ENCODE peak calls at places on chromosome 14, in ten cellular contexts. O is stimulated activated CD4-positive, alpha-beta T cell treated with anti-CD3 and anti-CD28 coated beads, Interleukin-12 subunit alpha, Interleukin-12 subunit beta, amount 100 ng/mL, for 4 hours; Z is AG04450; L is CD8-positive, alpha-beta T cell; J is substantia nigra; K is anterior cingulate cortex; I is aorta; V is fibroblast of the aortic adventitia; X is HTR-8/SVneo; N is GM12865. E is an unnamed sample.

GRCh38 chr14:98194821-98195220 is 1077.2 kb downstream of the BCL11B start:
- DNase-seq in O (no peak), Z (no peak), L (no peak), J (no peak), K (no peak), I (no peak), V (no peak), X (no peak), N (no peak), E (no peak)

GRCh38 chr14:61616524-61617185 is 78.7 kb upstream of the HIF1A start:
- DNase-seq in O (no peak), Z (peak; percentile 59), L (no peak), J (no peak), K (no peak), I (no peak), V (peak; percentile 93), X (peak; percentile 80), N (no peak), E (peak; percentile 66)

GRCh38 chr14:64649383-64649998 is 54.7 kb upstream of the PLEKHG3 start:
- DNase-seq in O (no peak), Z (no peak), L (no peak), J (no peak), K (no peak), I (no peak), V (peak; percentile 27), X (no peak), N (no peak), E (peak; percentile 30)

GRCh38 chr14:73760598-73761586 is 46.7 kb upstream of the PNMA1 start:
- DNase-seq in O (no peak), Z (no peak), L (no peak), J (no peak), K (no peak), I (no peak), V (no peak), X (no peak), N (peak; percentile 35), E (no peak)

GRCh38 chr14:25909361-25909760 is 688.5 kb downstream of the NOVA1 start:
- DNase-seq in O (no peak), Z (no peak), L (no peak), J (no peak), K (no peak), I (no peak), V (no peak), X (no peak), N (no peak), E (no peak)

GRCh38 chr14:78633747-78634146 is 463.6 kb downstream of the NRXN3 start:
- DNase-seq in O (no peak), Z (no peak), L (no peak), J (no peak), K (no peak), I (no peak), V (no peak), X (no peak), N (no peak), E (no peak)

GRCh38 chr14:69045857-69046351 is 66.8 kb upstream of the ACTN1 start:
- DNase-seq in O (no peak), Z (no peak), L (no peak), J (no peak), K (no peak), I (no peak), V (peak; percentile 67), X (no peak), N (no peak), E (peak; percentile 18)

GRCh38 chr14:86799244-86799647 is 1193.7 kb downstream of the GALC start:
- DNase-seq in O (no peak), Z (peak; percentile 92), L (no peak), J (no peak), K (no peak), I (no peak), V (peak; percentile 99), X (peak; percentile 27), N (no peak), E (peak; percentile 93)

GRCh38 chr14:22987291-22987690 is 4.9 kb upstream of the AJUBA start:
- DNase-seq in O (no peak), Z (no peak), L (no peak), J (no peak), K (no peak), I (no peak), V (no peak), X (no peak), N (no peak), E (no peak)

GRCh38 chr14:91277546-91278382 is 33.3 kb upstream of the GPR68 start:
- DNase-seq in O (no peak), Z (no peak), L (no peak), J (no peak), K (no peak), I (no peak), V (no peak), X (no peak), N (no peak), E (no peak)

GRCh38 chr14:102396531-102396930 is 33.8 kb downstream of the TECPR2 start:
- DNase-seq in O (no peak), Z (no peak), L (no peak), J (no peak), K (no peak), I (no peak), V (no peak), X (no peak), N (no peak), E (no peak)

GRCh38 chr14:65095633-65096205 is 6.6 kb downstream of the MAX start:
- DNase-seq in O (no peak), Z (peak; percentile 32), L (no peak), J (peak; percentile 31), K (peak; percentile 83), I (no peak), V (peak; percentile 97), X (no peak), N (no peak), E (peak; percentile 87)

GRCh38 chr14:99325591-99325990 is 53.6 kb upstream of the BCL11B start:
- DNase-seq in O (no peak), Z (no peak), L (no peak), J (no peak), K (no peak), I (peak; percentile 43), V (no peak), X (no peak), N (no peak), E (no peak)

GRCh38 chr14:69355955-69356321 is 42.2 kb downstream of the ERH start:
- DNase-seq in O (no peak), Z (no peak), L (no peak), J (no peak), K (no peak), I (no peak), V (peak; percentile 91), X (peak; percentile 67), N (no peak), E (peak; percentile 71)

GRCh38 chr14:72172597-72172996 is 240.4 kb downstream of the RGS6 start:
- DNase-seq in O (no peak), Z (no peak), L (no peak), J (no peak), K (no peak), I (no peak), V (no peak), X (no peak), N (no peak), E (no peak)

GRCh38 chr14:106845286-106846087 is 1319.1 kb downstream of the TMEM121 start:
- DNase-seq in O (peak; percentile 19), Z (no peak), L (peak; percentile 54), J (no peak), K (no peak), I (no peak), V (no peak), X (no peak), N (peak; percentile 65), E (no peak)

GRCh38 chr14:51208982-51209381 is 31.1 kb upstream of the TMX1 start:
- DNase-seq in O (no peak), Z (no peak), L (no peak), J (no peak), K (no peak), I (no peak), V (no peak), X (no peak), N (peak; percentile 9), E (no peak)

GRCh38 chr14:20652996-20653975 is 11.8 kb upstream of the OR6S1 start:
- DNase-seq in O (peak; percentile 51), Z (no peak), L (no peak), J (no peak), K (no peak), I (no peak), V (peak; percentile 71), X (no peak), N (peak; percentile 81), E (peak; percentile 16)

GRCh38 chr14:99481745-99482099 is 513 bp downstream of the CCNK start:
- DNase-seq in O (no peak), Z (no peak), L (no peak), J (no peak), K (peak; percentile 65), I (no peak), V (peak; percentile 49), X (no peak), N (peak; percentile 37), E (peak; percentile 78)

GRCh38 chr14:55116246-55117030 is 12.6 kb upstream of the LGALS3 start:
- DNase-seq in O (no peak), Z (no peak), L (no peak), J (no peak), K (no peak), I (no peak), V (no peak), X (no peak), N (no peak), E (no peak)

GRCh38 chr14:55152052-55152753 is 23.2 kb downstream of the LGALS3 start:
- DNase-seq in O (no peak), Z (no peak), L (no peak), J (no peak), K (no peak), I (no peak), V (peak; percentile 41), X (no peak), N (no peak), E (peak; percentile 80)

GRCh38 chr14:69615471-69616407 is 4.3 kb downstream of the SUSD6 start:
- DNase-seq in O (no peak), Z (peak; percentile 45), L (peak; percentile 50), J (peak; percentile 8), K (peak; percentile 61), I (no peak), V (peak; percentile 87), X (no peak), N (peak; percentile 96), E (peak; percentile 90)

GRCh38 chr14:58793096-58793740 is 155.5 kb downstream of the DACT1 start:
- DNase-seq in O (no peak), Z (no peak), L (no peak), J (no peak), K (no peak), I (no peak), V (no peak), X (no peak), N (no peak), E (no peak)

GRCh38 chr14:78835052-78835451 is 664.9 kb downstream of the NRXN3 start:
- DNase-seq in O (no peak), Z (no peak), L (no peak), J (peak; percentile 2), K (peak; percentile 54), I (no peak), V (no peak), X (no peak), N (no peak), E (no peak)

GRCh38 chr14:23605931-23606585 is 27.5 kb upstream of the JPH4 start:
- DNase-seq in O (no peak), Z (no peak), L (no peak), J (no peak), K (no peak), I (no peak), V (peak; percentile 3), X (no peak), N (peak; percentile 85), E (no peak)

GRCh38 chr14:89215166-89215940 is 201.7 kb downstream of the FOXN3 start:
- DNase-seq in O (no peak), Z (no peak), L (no peak), J (no peak), K (no peak), I (no peak), V (no peak), X (no peak), N (no peak), E (peak; percentile 15)

GRCh38 chr14:83764656-83765055 is 1765.3 kb upstream of the FLRT2 start:
- DNase-seq in O (no peak), Z (no peak), L (no peak), J (no peak), K (no peak), I (no peak), V (no peak), X (no peak), N (no peak), E (no peak)